ENCODE peak calls at places on chromosome 14, in five cellular contexts. One of them, this sample, is unnamed.
A peak's percentile ranks its signal among the peaks of the same experiment; 100 is the strongest.

GRCh38 chr14:70934084-70934483 is 26.8 kb downstream of the PCNX1 start:
- DNase-seq in GM23248: peak; percentile 61
- DNase-seq in HL-60: no peak
- DNase-seq in stimulated activated CD4-positive, alpha-beta T cell treated with anti-CD3 and anti-CD28 coated beads, TNF-alpha, amount 100 ng/mL, for 1 hour: no peak
- DNase-seq in kidney epithelial cell: no peak
- DNase-seq in this sample: no peak

GRCh38 chr14:54790092-54790491 is 112.5 kb downstream of the GCH1 start:
- DNase-seq in GM23248: no peak
- DNase-seq in HL-60: no peak
- DNase-seq in stimulated activated CD4-positive, alpha-beta T cell treated with anti-CD3 and anti-CD28 coated beads, TNF-alpha, amount 100 ng/mL, for 1 hour: no peak
- DNase-seq in kidney epithelial cell: no peak
- DNase-seq in this sample: no peak

GRCh38 chr14:24132061-24132685 is 1.7 kb downstream of the FITM1 start:
- DNase-seq in GM23248: no peak
- DNase-seq in HL-60: no peak
- DNase-seq in stimulated activated CD4-positive, alpha-beta T cell treated with anti-CD3 and anti-CD28 coated beads, TNF-alpha, amount 100 ng/mL, for 1 hour: no peak
- DNase-seq in kidney epithelial cell: no peak
- DNase-seq in this sample: no peak

GRCh38 chr14:28635387-28635786 is 131.2 kb upstream of the FOXG1 start:
- DNase-seq in GM23248: peak; percentile 42
- DNase-seq in HL-60: no peak
- DNase-seq in stimulated activated CD4-positive, alpha-beta T cell treated with anti-CD3 and anti-CD28 coated beads, TNF-alpha, amount 100 ng/mL, for 1 hour: no peak
- DNase-seq in kidney epithelial cell: no peak
- DNase-seq in this sample: no peak

GRCh38 chr14:52802597-52802996 is 11.2 kb upstream of the GNPNAT1 start:
- DNase-seq in GM23248: peak; percentile 95
- DNase-seq in HL-60: no peak
- DNase-seq in stimulated activated CD4-positive, alpha-beta T cell treated with anti-CD3 and anti-CD28 coated beads, TNF-alpha, amount 100 ng/mL, for 1 hour: no peak
- DNase-seq in kidney epithelial cell: no peak
- DNase-seq in this sample: no peak

GRCh38 chr14:98904677-98905076 is 367.3 kb downstream of the BCL11B start:
- DNase-seq in GM23248: no peak
- DNase-seq in HL-60: no peak
- DNase-seq in stimulated activated CD4-positive, alpha-beta T cell treated with anti-CD3 and anti-CD28 coated beads, TNF-alpha, amount 100 ng/mL, for 1 hour: no peak
- DNase-seq in kidney epithelial cell: no peak
- DNase-seq in this sample: no peak

GRCh38 chr14:99724939-99725773 is 41.1 kb downstream of the CYP46A1 start:
- DNase-seq in GM23248: no peak
- DNase-seq in HL-60: no peak
- DNase-seq in stimulated activated CD4-positive, alpha-beta T cell treated with anti-CD3 and anti-CD28 coated beads, TNF-alpha, amount 100 ng/mL, for 1 hour: no peak
- DNase-seq in kidney epithelial cell: no peak
- DNase-seq in this sample: no peak

GRCh38 chr14:92962831-92963095 is 39.8 kb downstream of the CHGA start:
- DNase-seq in GM23248: no peak
- DNase-seq in HL-60: no peak
- DNase-seq in stimulated activated CD4-positive, alpha-beta T cell treated with anti-CD3 and anti-CD28 coated beads, TNF-alpha, amount 100 ng/mL, for 1 hour: no peak
- DNase-seq in kidney epithelial cell: no peak
- DNase-seq in this sample: no peak

GRCh38 chr14:62657376-62657775 is 387.9 kb downstream of the KCNH5 start:
- DNase-seq in GM23248: no peak
- DNase-seq in HL-60: no peak
- DNase-seq in stimulated activated CD4-positive, alpha-beta T cell treated with anti-CD3 and anti-CD28 coated beads, TNF-alpha, amount 100 ng/mL, for 1 hour: no peak
- DNase-seq in kidney epithelial cell: no peak
- DNase-seq in this sample: no peak

GRCh38 chr14:44316647-44317432 is 190.2 kb downstream of the FSCB start:
- DNase-seq in GM23248: peak; percentile 93
- DNase-seq in HL-60: peak; percentile 17
- DNase-seq in stimulated activated CD4-positive, alpha-beta T cell treated with anti-CD3 and anti-CD28 coated beads, TNF-alpha, amount 100 ng/mL, for 1 hour: no peak
- DNase-seq in kidney epithelial cell: peak; percentile 98
- DNase-seq in this sample: no peak

GRCh38 chr14:92328664-92329255 is 5.8 kb downstream of the SLC24A4 start:
- DNase-seq in GM23248: no peak
- DNase-seq in HL-60: no peak
- DNase-seq in stimulated activated CD4-positive, alpha-beta T cell treated with anti-CD3 and anti-CD28 coated beads, TNF-alpha, amount 100 ng/mL, for 1 hour: no peak
- DNase-seq in kidney epithelial cell: no peak
- DNase-seq in this sample: no peak

GRCh38 chr14:104423715-104424405 is 155.7 kb upstream of the C14orf180 start:
- DNase-seq in GM23248: no peak
- DNase-seq in HL-60: no peak
- DNase-seq in stimulated activated CD4-positive, alpha-beta T cell treated with anti-CD3 and anti-CD28 coated beads, TNF-alpha, amount 100 ng/mL, for 1 hour: no peak
- DNase-seq in kidney epithelial cell: no peak
- DNase-seq in this sample: no peak

GRCh38 chr14:39558525-39558924 is 126.3 kb upstream of the FBXO33 start:
- DNase-seq in GM23248: peak; percentile 9
- DNase-seq in HL-60: no peak
- DNase-seq in stimulated activated CD4-positive, alpha-beta T cell treated with anti-CD3 and anti-CD28 coated beads, TNF-alpha, amount 100 ng/mL, for 1 hour: no peak
- DNase-seq in kidney epithelial cell: no peak
- DNase-seq in this sample: no peak

GRCh38 chr14:58060898-58061297 is 91.1 kb downstream of the ARMH4 start:
- DNase-seq in GM23248: no peak
- DNase-seq in HL-60: no peak
- DNase-seq in stimulated activated CD4-positive, alpha-beta T cell treated with anti-CD3 and anti-CD28 coated beads, TNF-alpha, amount 100 ng/mL, for 1 hour: no peak
- DNase-seq in kidney epithelial cell: no peak
- DNase-seq in this sample: no peak

GRCh38 chr14:92460916-92461579 is 52.5 kb upstream of the RIN3 start:
- DNase-seq in GM23248: peak; percentile 89
- DNase-seq in HL-60: no peak
- DNase-seq in stimulated activated CD4-positive, alpha-beta T cell treated with anti-CD3 and anti-CD28 coated beads, TNF-alpha, amount 100 ng/mL, for 1 hour: no peak
- DNase-seq in kidney epithelial cell: no peak
- DNase-seq in this sample: peak; percentile 61

GRCh38 chr14:99320105-99320572 is 48.1 kb upstream of the BCL11B start:
- DNase-seq in GM23248: peak; percentile 54
- DNase-seq in HL-60: peak; percentile 47
- DNase-seq in stimulated activated CD4-positive, alpha-beta T cell treated with anti-CD3 and anti-CD28 coated beads, TNF-alpha, amount 100 ng/mL, for 1 hour: peak; percentile 21
- DNase-seq in kidney epithelial cell: peak; percentile 4
- DNase-seq in this sample: peak; percentile 39

GRCh38 chr14:89534896-89535615 is 118.0 kb upstream of the FOXN3 start:
- DNase-seq in GM23248: peak; percentile 23
- DNase-seq in HL-60: no peak
- DNase-seq in stimulated activated CD4-positive, alpha-beta T cell treated with anti-CD3 and anti-CD28 coated beads, TNF-alpha, amount 100 ng/mL, for 1 hour: no peak
- DNase-seq in kidney epithelial cell: no peak
- DNase-seq in this sample: no peak

GRCh38 chr14:55316528-55316927 is 45.3 kb downstream of the FBXO34 start:
- DNase-seq in GM23248: no peak
- DNase-seq in HL-60: no peak
- DNase-seq in stimulated activated CD4-positive, alpha-beta T cell treated with anti-CD3 and anti-CD28 coated beads, TNF-alpha, amount 100 ng/mL, for 1 hour: no peak
- DNase-seq in kidney epithelial cell: peak; percentile 14
- DNase-seq in this sample: no peak

GRCh38 chr14:100241279-100241678 is 2.3 kb downstream of the YY1 start:
- DNase-seq in GM23248: peak; percentile 34
- DNase-seq in HL-60: no peak
- DNase-seq in stimulated activated CD4-positive, alpha-beta T cell treated with anti-CD3 and anti-CD28 coated beads, TNF-alpha, amount 100 ng/mL, for 1 hour: no peak
- DNase-seq in kidney epithelial cell: no peak
- DNase-seq in this sample: no peak

GRCh38 chr14:105204206-105204930 is 23.3 kb upstream of the NUDT14 start:
- DNase-seq in GM23248: peak; percentile 60
- DNase-seq in HL-60: no peak
- DNase-seq in stimulated activated CD4-positive, alpha-beta T cell treated with anti-CD3 and anti-CD28 coated beads, TNF-alpha, amount 100 ng/mL, for 1 hour: no peak
- DNase-seq in kidney epithelial cell: peak; percentile 28
- DNase-seq in this sample: no peak

GRCh38 chr14:39988939-39989338 is 556.7 kb upstream of the FBXO33 start:
- DNase-seq in GM23248: peak; percentile 43
- DNase-seq in HL-60: no peak
- DNase-seq in stimulated activated CD4-positive, alpha-beta T cell treated with anti-CD3 and anti-CD28 coated beads, TNF-alpha, amount 100 ng/mL, for 1 hour: no peak
- DNase-seq in kidney epithelial cell: peak; percentile 29
- DNase-seq in this sample: no peak

GRCh38 chr14:45065540-45065939 is 18.4 kb upstream of the PRPF39 start:
- DNase-seq in GM23248: no peak
- DNase-seq in HL-60: no peak
- DNase-seq in stimulated activated CD4-positive, alpha-beta T cell treated with anti-CD3 and anti-CD28 coated beads, TNF-alpha, amount 100 ng/mL, for 1 hour: no peak
- DNase-seq in kidney epithelial cell: no peak
- DNase-seq in this sample: no peak

GRCh38 chr14:50620341-50620740 is 47.8 kb downstream of the SAV1 start:
- DNase-seq in GM23248: no peak
- DNase-seq in HL-60: no peak
- DNase-seq in stimulated activated CD4-positive, alpha-beta T cell treated with anti-CD3 and anti-CD28 coated beads, TNF-alpha, amount 100 ng/mL, for 1 hour: no peak
- DNase-seq in kidney epithelial cell: no peak
- DNase-seq in this sample: no peak

GRCh38 chr14:30034049-30034635 is 106.5 kb upstream of the PRKD1 start:
- DNase-seq in GM23248: peak; percentile 42
- DNase-seq in HL-60: no peak
- DNase-seq in stimulated activated CD4-positive, alpha-beta T cell treated with anti-CD3 and anti-CD28 coated beads, TNF-alpha, amount 100 ng/mL, for 1 hour: no peak
- DNase-seq in kidney epithelial cell: no peak
- DNase-seq in this sample: no peak

GRCh38 chr14:52661314-52661713 is 34.0 kb downstream of the ERO1A start:
- DNase-seq in GM23248: no peak
- DNase-seq in HL-60: no peak
- DNase-seq in stimulated activated CD4-positive, alpha-beta T cell treated with anti-CD3 and anti-CD28 coated beads, TNF-alpha, amount 100 ng/mL, for 1 hour: no peak
- DNase-seq in kidney epithelial cell: no peak
- DNase-seq in this sample: no peak

GRCh38 chr14:102901633-102902032 is 20.8 kb upstream of the AMN start:
- DNase-seq in GM23248: no peak
- DNase-seq in HL-60: no peak
- DNase-seq in stimulated activated CD4-positive, alpha-beta T cell treated with anti-CD3 and anti-CD28 coated beads, TNF-alpha, amount 100 ng/mL, for 1 hour: no peak
- DNase-seq in kidney epithelial cell: no peak
- DNase-seq in this sample: peak; percentile 76

GRCh38 chr14:76463105-76463504 is 87.2 kb downstream of the ESRRB start:
- DNase-seq in GM23248: no peak
- DNase-seq in HL-60: no peak
- DNase-seq in stimulated activated CD4-positive, alpha-beta T cell treated with anti-CD3 and anti-CD28 coated beads, TNF-alpha, amount 100 ng/mL, for 1 hour: no peak
- DNase-seq in kidney epithelial cell: no peak
- DNase-seq in this sample: no peak

GRCh38 chr14:104872469-104873341 is 7.6 kb downstream of the CEP170B start:
- DNase-seq in GM23248: peak; percentile 87
- DNase-seq in HL-60: no peak
- DNase-seq in stimulated activated CD4-positive, alpha-beta T cell treated with anti-CD3 and anti-CD28 coated beads, TNF-alpha, amount 100 ng/mL, for 1 hour: no peak
- DNase-seq in kidney epithelial cell: no peak
- DNase-seq in this sample: no peak

GRCh38 chr14:74917646-74918081 is 5.4 kb downstream of the RPS6KL1 start:
- DNase-seq in GM23248: no peak
- DNase-seq in HL-60: no peak
- DNase-seq in stimulated activated CD4-positive, alpha-beta T cell treated with anti-CD3 and anti-CD28 coated beads, TNF-alpha, amount 100 ng/mL, for 1 hour: no peak
- DNase-seq in kidney epithelial cell: no peak
- DNase-seq in this sample: no peak

GRCh38 chr14:24403294-24404013 is 4.7 kb downstream of the NYNRIN start:
- DNase-seq in GM23248: peak; percentile 46
- DNase-seq in HL-60: no peak
- DNase-seq in stimulated activated CD4-positive, alpha-beta T cell treated with anti-CD3 and anti-CD28 coated beads, TNF-alpha, amount 100 ng/mL, for 1 hour: no peak
- DNase-seq in kidney epithelial cell: no peak
- DNase-seq in this sample: no peak

GRCh38 chr14:85907536-85907935 is 377.6 kb downstream of the FLRT2 start:
- DNase-seq in GM23248: no peak
- DNase-seq in HL-60: no peak
- DNase-seq in stimulated activated CD4-positive, alpha-beta T cell treated with anti-CD3 and anti-CD28 coated beads, TNF-alpha, amount 100 ng/mL, for 1 hour: no peak
- DNase-seq in kidney epithelial cell: no peak
- DNase-seq in this sample: no peak

GRCh38 chr14:42624980-42625761 is 1018.5 kb downstream of the LRFN5 start:
- DNase-seq in GM23248: no peak
- DNase-seq in HL-60: no peak
- DNase-seq in stimulated activated CD4-positive, alpha-beta T cell treated with anti-CD3 and anti-CD28 coated beads, TNF-alpha, amount 100 ng/mL, for 1 hour: no peak
- DNase-seq in kidney epithelial cell: no peak
- DNase-seq in this sample: no peak

GRCh38 chr14:59325906-59326305 is 137.4 kb downstream of the DAAM1 start:
- DNase-seq in GM23248: peak; percentile 72
- DNase-seq in HL-60: no peak
- DNase-seq in stimulated activated CD4-positive, alpha-beta T cell treated with anti-CD3 and anti-CD28 coated beads, TNF-alpha, amount 100 ng/mL, for 1 hour: no peak
- DNase-seq in kidney epithelial cell: no peak
- DNase-seq in this sample: no peak

GRCh38 chr14:68246074-68246980 is 426.7 kb downstream of the RAD51B start:
- DNase-seq in GM23248: no peak
- DNase-seq in HL-60: no peak
- DNase-seq in stimulated activated CD4-positive, alpha-beta T cell treated with anti-CD3 and anti-CD28 coated beads, TNF-alpha, amount 100 ng/mL, for 1 hour: no peak
- DNase-seq in kidney epithelial cell: no peak
- DNase-seq in this sample: no peak

GRCh38 chr14:78530078-78530477 is 359.9 kb downstream of the NRXN3 start:
- DNase-seq in GM23248: peak; percentile 41
- DNase-seq in HL-60: no peak
- DNase-seq in stimulated activated CD4-positive, alpha-beta T cell treated with anti-CD3 and anti-CD28 coated beads, TNF-alpha, amount 100 ng/mL, for 1 hour: no peak
- DNase-seq in kidney epithelial cell: no peak
- DNase-seq in this sample: no peak

GRCh38 chr14:77014004-77014604 is 14.4 kb downstream of the IRF2BPL start:
- DNase-seq in GM23248: no peak
- DNase-seq in HL-60: no peak
- DNase-seq in stimulated activated CD4-positive, alpha-beta T cell treated with anti-CD3 and anti-CD28 coated beads, TNF-alpha, amount 100 ng/mL, for 1 hour: no peak
- DNase-seq in kidney epithelial cell: no peak
- DNase-seq in this sample: no peak

GRCh38 chr14:58703149-58703509 is 65.4 kb downstream of the DACT1 start:
- DNase-seq in GM23248: no peak
- DNase-seq in HL-60: no peak
- DNase-seq in stimulated activated CD4-positive, alpha-beta T cell treated with anti-CD3 and anti-CD28 coated beads, TNF-alpha, amount 100 ng/mL, for 1 hour: no peak
- DNase-seq in kidney epithelial cell: no peak
- DNase-seq in this sample: no peak

This sample was measured in GM12878.